ENCODE peak calls at places on chromosomes 5 and 9, in seven cellular contexts. E is IMR-90, U is H9, M is mesendoderm, Z is mesenchymal stem cell, T is H1, S is trophoblast cell. W is an unnamed sample.

GRCh38 chr5:164487939-164488338 is 982.5 kb downstream of the MAT2B start:
- DNase-seq in U (no peak), E (peak), Z (no peak), S (no peak), T (no peak), M (no peak), W (no peak)

GRCh38 chr9:75589497-75589896 is 301.0 kb upstream of the PCSK5 start:
- DNase-seq in Z (no peak), M (no peak), T (no peak), E (no peak), U (no peak), S (no peak), W (no peak)

GRCh38 chr9:128903871-128904371 is 16.9 kb upstream of the PHYHD1 start:
- DNase-seq in S (no peak), U (no peak), E (peak), T (no peak), Z (peak), M (no peak), W (no peak)

GRCh38 chr5:9681706-9682105 is 51.6 kb upstream of the TAS2R1 start:
- DNase-seq in T (no peak), Z (no peak), M (no peak), S (no peak), U (no peak), E (no peak), W (no peak)

GRCh38 chr5:119063579-119064379 is 7.1 kb upstream of the DMXL1 start:
- DNase-seq in E (peak), Z (peak), U (no peak), M (no peak), S (no peak), T (no peak), W (no peak)

GRCh38 chr9:122394265-122395242 is 23.7 kb downstream of the PTGS1 start:
- DNase-seq in E (peak), U (no peak), M (no peak), S (no peak), Z (peak), T (no peak), W (no peak)

GRCh38 chr5:171588046-171588445 is 168.6 kb downstream of the FGF18 start:
- DNase-seq in M (no peak), Z (no peak), T (no peak), S (no peak), U (no peak), E (no peak), W (no peak)

GRCh38 chr9:79946718-79947117 is 375.0 kb downstream of the TLE4 start:
- DNase-seq in S (no peak), E (peak), U (no peak), Z (peak), M (no peak), T (no peak), W (no peak)

GRCh38 chr9:136947955-136948510 is 3.0 kb downstream of the C8G start:
- DNase-seq in Z (peak), U (peak), S (peak), T (no peak), M (peak), E (peak), W (no peak)

GRCh38 chr9:98419260-98419603 is 163.8 kb upstream of the TBC1D2 start:
- DNase-seq in Z (no peak), S (no peak), U (no peak), E (no peak), T (no peak), M (peak), W (no peak)

GRCh38 chr9:127729522-127730256 is 5.4 kb downstream of the TOR2A start:
- DNase-seq in Z (no peak), S (no peak), E (no peak), M (no peak), U (no peak), T (no peak), W (no peak)

GRCh38 chr5:21685536-21685935 is 1167.6 kb downstream of the CDH12 start:
- DNase-seq in T (no peak), S (no peak), Z (no peak), E (peak), U (no peak), M (peak), W (no peak)

GRCh38 chr5:53109041-53109435 is 519 bp downstream of the MOCS2 start:
- DNase-seq in T (no peak), M (peak), S (peak), Z (peak), U (no peak), E (no peak), W (peak)
- H3K4ac ChIP-seq in T (no peak), M (no peak), S (no peak), Z (no peak), U (no peak), E (peak), W (no peak)

GRCh38 chr5:151213803-151214613 is 9.9 kb downstream of the CCDC69 start:
- DNase-seq in E (no peak), U (peak), M (peak), Z (peak), S (peak), T (no peak), W (no peak)
- H3K9ac ChIP-seq in E (no peak), U (no peak), M (peak), Z (peak), S (no peak), T (no peak), W (no peak)

DNA sequence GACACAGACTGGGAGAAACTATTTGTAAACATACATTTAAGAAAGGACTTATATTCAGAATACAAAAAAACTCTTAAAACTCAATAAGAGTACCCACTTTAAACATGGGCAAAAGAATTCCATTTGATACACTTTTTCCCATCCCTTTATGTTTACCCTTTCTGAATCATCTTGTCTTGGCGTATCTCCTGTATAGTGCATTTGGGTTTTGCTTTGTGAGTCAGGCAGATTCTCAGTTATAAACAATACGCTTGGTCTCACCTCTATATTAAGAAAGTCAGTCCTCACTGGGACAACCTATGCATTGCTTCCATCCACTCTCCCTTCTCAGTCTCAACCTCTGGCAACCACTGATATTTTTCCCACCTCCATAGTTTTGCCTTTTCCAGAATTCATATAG is 27.3 kb upstream of the ADAMTS6 start:
- DNase-seq in T (no peak), Z (peak), E (peak), M (no peak), S (no peak), U (no peak), W (no peak)
- H3K4ac ChIP-seq in T (no peak), Z (no peak), E (no peak), M (no peak), S (no peak), U (no peak), W (no peak)

GRCh38 chr5:132592521-132592920 is 35.7 kb downstream of the RAD50 start:
- DNase-seq in Z (no peak), U (no peak), T (no peak), E (peak), M (peak), S (peak), W (no peak)
- H3K9ac ChIP-seq in Z (no peak), U (no peak), T (no peak), E (no peak), M (no peak), S (no peak), W (no peak)

GRCh38 chr5:79448336-79448735 is 65.6 kb downstream of the HOMER1 start:
- DNase-seq in T (no peak), U (no peak), Z (peak), E (peak), M (peak), S (peak), W (no peak)
- H3K4ac ChIP-seq in T (no peak), U (no peak), Z (no peak), E (no peak), M (no peak), S (no peak), W (no peak)

GRCh38 chr5:167950126-167950721 is 341.2 kb upstream of the WWC1 start:
- DNase-seq in M (peak), S (no peak), Z (peak), T (no peak), E (peak), U (no peak), W (no peak)

GRCh38 chr5:167951121-167951520 is 340.3 kb upstream of the WWC1 start:
- DNase-seq in U (no peak), E (no peak), M (no peak), Z (no peak), S (no peak), T (no peak), W (no peak)

GRCh38 chr5:167949435-167949834 is 342.0 kb upstream of the WWC1 start:
- DNase-seq in M (peak), Z (no peak), S (no peak), U (no peak), E (no peak), T (no peak), W (no peak)

GRCh38 chr5:167952278-167952990 is 339.0 kb upstream of the WWC1 start:
- DNase-seq in Z (no peak), E (no peak), U (peak), T (no peak), M (peak), S (peak), W (no peak)

DNA sequence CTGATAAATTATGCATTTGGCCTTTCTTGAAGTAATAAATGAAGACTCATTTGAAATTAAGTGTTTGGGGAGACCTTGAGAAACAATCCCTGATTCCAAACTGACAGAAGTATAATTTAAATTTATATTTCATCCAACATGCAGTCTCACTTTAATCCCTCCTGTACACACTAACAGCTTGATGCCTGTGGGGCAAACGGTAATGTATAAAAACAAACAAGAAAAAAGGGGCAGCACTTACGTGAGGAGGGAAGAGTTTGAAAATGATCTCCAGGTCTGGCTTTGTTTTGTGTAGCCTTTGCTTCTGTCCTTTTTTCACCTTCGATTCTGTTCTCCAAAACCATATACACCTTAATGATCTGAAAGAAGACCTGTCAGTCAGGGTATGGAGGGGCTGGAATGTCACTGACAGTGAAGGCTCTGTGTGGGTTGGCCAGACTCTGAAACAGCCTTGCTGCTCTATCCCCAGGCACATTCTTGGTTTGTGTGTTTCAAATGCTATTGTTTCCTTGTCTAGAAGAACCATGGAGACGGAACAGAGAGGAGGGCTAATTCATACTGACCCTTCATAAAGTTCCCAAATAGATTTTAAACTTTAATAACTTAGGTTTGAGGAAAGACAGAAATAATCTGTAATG is 338.2 kb upstream of the WWC1 start:
- DNase-seq in Z (no peak), S (peak), M (peak), U (no peak), T (no peak), E (no peak), W (peak)
- H3K9ac ChIP-seq in Z (no peak), S (no peak), M (no peak), U (no peak), T (no peak), E (no peak), W (no peak)

GRCh38 chr5:42642006-42642405 is 114.6 kb upstream of the CCDC152 start:
- DNase-seq in U (no peak), M (no peak), T (no peak), Z (no peak), S (no peak), E (no peak), W (no peak)

GRCh38 chr5:42636946-42637345 is 119.7 kb upstream of the CCDC152 start:
- DNase-seq in M (no peak), S (no peak), U (no peak), T (no peak), Z (no peak), E (no peak), W (no peak)

GRCh38 chr5:42638972-42639371 is 117.6 kb upstream of the CCDC152 start:
- DNase-seq in E (no peak), T (no peak), M (no peak), Z (no peak), S (no peak), U (no peak), W (no peak)

GRCh38 chr5:42641321-42642005 is 115.2 kb upstream of the CCDC152 start:
- DNase-seq in U (no peak), E (no peak), M (no peak), S (peak), Z (no peak), T (no peak), W (no peak)

DNA sequence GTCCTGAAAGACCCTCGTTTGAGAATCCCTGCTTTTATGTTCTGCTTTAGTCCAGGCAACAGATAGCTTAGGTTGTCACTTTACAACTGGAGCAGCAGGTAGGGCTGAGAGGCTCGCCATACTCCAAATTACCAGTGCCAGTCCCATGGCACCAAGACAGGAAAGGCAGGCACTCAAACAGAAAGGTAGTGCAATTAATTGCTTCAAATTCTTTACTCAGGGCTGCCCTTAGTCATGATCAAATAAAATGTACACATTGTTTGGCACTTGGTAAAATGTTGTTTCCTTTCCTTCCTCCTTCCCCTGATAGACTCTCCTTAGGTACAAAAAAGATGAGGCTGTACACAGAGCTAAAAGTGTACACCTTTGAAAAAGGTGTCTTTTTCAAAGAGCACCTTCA is 115.8 kb upstream of the CCDC152 start:
- DNase-seq in U (no peak), Z (no peak), M (no peak), S (no peak), T (no peak), E (no peak), W (no peak)
- H3K4ac ChIP-seq in U (no peak), Z (peak), M (no peak), S (peak), T (no peak), E (no peak), W (no peak)

GRCh38 chr5:77777281-77777892 is 1.2 kb upstream of the TBCA start:
- DNase-seq in T (no peak), S (peak), U (no peak), Z (no peak), E (peak), M (no peak), W (no peak)
- H3K9ac ChIP-seq in T (no peak), S (no peak), U (no peak), Z (no peak), E (no peak), M (no peak), W (no peak)

GRCh38 chr5:26940981-26941380 is 97.4 kb downstream of the CDH9 start:
- DNase-seq in M (no peak), T (no peak), U (no peak), E (peak), Z (peak), S (no peak), W (no peak)
- H3K4ac ChIP-seq in M (no peak), T (no peak), U (no peak), E (no peak), Z (peak), S (no peak), W (no peak)